ENCODE peak calls at places on chromosome X, in ten cellular contexts. G is NCI-H1092; R is heart right ventricle; J is activated T-helper 1 cell treated with anti-CD3 and anti-CD28 coated beads, Interleukin-2, amount 50 U/mL, for 16 hours; K is activated CD4-positive, alpha-beta T cell treated with anti-CD3 and anti-CD28 coated beads, Interleukin-2, amount 50 U/mL, for 1 hour; T is testis; N is endothelial cell; E is nephron progenitor cell; O is sciatic nerve; P is AG08395. M is an unnamed sample.

GRCh38 chrX:9482408-9482807 is 17.6 kb downstream of the TBL1X start:
- DNase-seq in G (no peak), R (no peak), J (no peak), K (no peak), T (no peak), N (no peak), E (no peak), O (no peak), P (no peak), M (no peak)

GRCh38 chrX:78314561-78314960 is 12.8 kb downstream of the CYSLTR1 start:
- DNase-seq in G (no peak), R (no peak), J (no peak), K (no peak), T (no peak), N (no peak), E (no peak), O (no peak), P (no peak), M (no peak)

GRCh38 chrX:37330642-37331041 is 18.5 kb upstream of the PRRG1 start:
- DNase-seq in G (no peak), R (no peak), J (no peak), K (no peak), T (no peak), N (no peak), E (no peak), O (no peak), P (no peak), M (no peak)

GRCh38 chrX:20267924-20268701 is 1.4 kb upstream of the RPS6KA3 start:
- DNase-seq in G (no peak), R (peak), J (peak), K (peak), T (peak), N (peak), E (peak), O (peak), P (peak), M (peak)

GRCh38 chrX:75957107-75957610 is 172.1 kb upstream of the MAGEE2 start:
- DNase-seq in G (no peak), R (no peak), J (no peak), K (no peak), T (peak), N (no peak), E (no peak), O (no peak), P (no peak), M (no peak)

GRCh38 chrX:9899640-9900075 is 67.5 kb upstream of the CLDN34 start:
- DNase-seq in G (no peak), R (no peak), J (no peak), K (no peak), T (peak), N (no peak), E (peak), O (peak), P (peak), M (no peak)

GRCh38 chrX:132740316-132741123 is 217.9 kb downstream of the HS6ST2 start:
- DNase-seq in G (no peak), R (no peak), J (no peak), K (no peak), T (no peak), N (no peak), E (no peak), O (no peak), P (no peak), M (no peak)

GRCh38 chrX:48601741-48602394 is 4.6 kb downstream of the WDR13 start:
- DNase-seq in G (no peak), R (no peak), J (no peak), K (no peak), T (no peak), N (no peak), E (no peak), O (no peak), P (no peak), M (no peak)

GRCh38 chrX:56733459-56734046 is 4.5 kb downstream of the NBDY start:
- DNase-seq in G (no peak), R (no peak), J (peak), K (peak), T (peak), N (peak), E (peak), O (peak), P (peak), M (peak)

GRCh38 chrX:28278236-28278635 is 297.0 kb upstream of the DCAF8L1 start:
- DNase-seq in G (no peak), R (no peak), J (no peak), K (no peak), T (no peak), N (no peak), E (no peak), O (no peak), P (no peak), M (no peak)

GRCh38 chrX:102517331-102517730 is 792 bp upstream of the TMSB15A start:
- DNase-seq in G (peak), R (no peak), J (no peak), K (no peak), T (no peak), N (no peak), E (no peak), O (no peak), P (no peak), M (no peak)

GRCh38 chrX:34918856-34919255 is 23.7 kb upstream of the FAM47B start:
- DNase-seq in G (peak), R (no peak), J (no peak), K (no peak), T (peak), N (peak), E (peak), O (no peak), P (peak), M (no peak)

GRCh38 chrX:129982300-129983246 is at the start of gene BCORL1:
- DNase-seq in G (peak), R (peak), J (peak), K (peak), T (peak), N (peak), E (peak), O (peak), P (peak), M (peak)

GRCh38 chrX:129983575-129984131 is 1.2 kb downstream of the BCORL1 start:
- DNase-seq in G (no peak), R (peak), J (no peak), K (no peak), T (peak), N (no peak), E (no peak), O (peak), P (no peak), M (no peak)

GRCh38 chrX:15718283-15718970 is 19.6 kb upstream of the CA5B start:
- DNase-seq in G (no peak), R (no peak), J (no peak), K (no peak), T (no peak), N (no peak), E (no peak), O (no peak), P (no peak), M (no peak)

GRCh38 chrX:34493086-34493485 is 164.0 kb downstream of the TMEM47 start:
- DNase-seq in G (no peak), R (no peak), J (no peak), K (no peak), T (no peak), N (no peak), E (no peak), O (no peak), P (no peak), M (no peak)

GRCh38 chrX:123860506-123860840 is 620 bp downstream of the XIAP start:
- DNase-seq in G (no peak), R (no peak), J (no peak), K (peak), T (peak), N (no peak), E (no peak), O (no peak), P (no peak), M (peak)

GRCh38 chrX:131626681-131627296 is 82.9 kb downstream of the OR13H1 start:
- DNase-seq in G (no peak), R (no peak), J (no peak), K (no peak), T (no peak), N (peak), E (no peak), O (no peak), P (no peak), M (no peak)